ENCODE peak calls at places on chromosome 16, in four cellular contexts. One of them, this sample, is unnamed.

GRCh38 chr16:89431616-89432015 is 58.7 kb downstream of the ANKRD11 start:
- DNase-seq in endodermal cell: no peak
- DNase-seq in CD8-positive, alpha-beta memory T cell: no peak
- DNase-seq in heart right ventricle: no peak
- DNase-seq in this sample: no peak

GRCh38 chr16:12927591-12927990 is 26.2 kb downstream of the SHISA9 start:
- DNase-seq in endodermal cell: peak; percentile 48
- DNase-seq in CD8-positive, alpha-beta memory T cell: no peak
- DNase-seq in heart right ventricle: no peak
- DNase-seq in this sample: no peak

GRCh38 chr16:69397821-69398521 is 12.2 kb upstream of the TERF2 start:
- DNase-seq in endodermal cell: peak; percentile 87
- DNase-seq in CD8-positive, alpha-beta memory T cell: no peak
- DNase-seq in heart right ventricle: no peak
- DNase-seq in this sample: peak; percentile 78

GRCh38 chr16:14148569-14148968 is 77.5 kb downstream of the MRTFB start:
- DNase-seq in endodermal cell: no peak
- DNase-seq in CD8-positive, alpha-beta memory T cell: no peak
- DNase-seq in heart right ventricle: no peak
- DNase-seq in this sample: peak; percentile 58

GRCh38 chr16:1984347-1985225 is 593 bp downstream of the GFER start:
- DNase-seq in endodermal cell: peak; percentile 58
- DNase-seq in CD8-positive, alpha-beta memory T cell: peak; percentile 19
- DNase-seq in heart right ventricle: no peak
- DNase-seq in this sample: peak; percentile 42

GRCh38 chr16:13936596-13937081 is 16.7 kb downstream of the ERCC4 start:
- DNase-seq in endodermal cell: no peak
- DNase-seq in CD8-positive, alpha-beta memory T cell: no peak
- DNase-seq in heart right ventricle: no peak
- DNase-seq in this sample: peak; percentile 83

GRCh38 chr16:17499223-17499902 is 28.6 kb upstream of the XYLT1 start:
- DNase-seq in endodermal cell: no peak
- DNase-seq in CD8-positive, alpha-beta memory T cell: no peak
- DNase-seq in heart right ventricle: no peak
- DNase-seq in this sample: no peak

GRCh38 chr16:2178321-2179106 is 17.9 kb downstream of the CASKIN1 start:
- DNase-seq in endodermal cell: peak; percentile 94
- DNase-seq in CD8-positive, alpha-beta memory T cell: peak; percentile 17
- DNase-seq in heart right ventricle: no peak
- DNase-seq in this sample: peak; percentile 34

GRCh38 chr16:51638338-51639135 is 487.5 kb upstream of the SALL1 start:
- DNase-seq in endodermal cell: no peak
- DNase-seq in CD8-positive, alpha-beta memory T cell: no peak
- DNase-seq in heart right ventricle: no peak
- DNase-seq in this sample: peak; percentile 22

GRCh38 chr16:87864331-87864989 is 4.8 kb downstream of the SLC7A5 start:
- DNase-seq in endodermal cell: no peak
- DNase-seq in CD8-positive, alpha-beta memory T cell: no peak
- DNase-seq in heart right ventricle: no peak
- DNase-seq in this sample: peak; percentile 77

GRCh38 chr16:8583199-8583598 is 7.1 kb downstream of the TMEM114 start:
- DNase-seq in endodermal cell: no peak
- DNase-seq in CD8-positive, alpha-beta memory T cell: no peak
- DNase-seq in heart right ventricle: no peak
- DNase-seq in this sample: peak; percentile 36

GRCh38 chr16:81107506-81107905 is 11.3 kb upstream of the GCSH start:
- DNase-seq in endodermal cell: no peak
- DNase-seq in CD8-positive, alpha-beta memory T cell: no peak
- DNase-seq in heart right ventricle: no peak
- DNase-seq in this sample: no peak

GRCh38 chr16:46986896-46987295 is 13.4 kb upstream of the DNAJA2 start:
- DNase-seq in endodermal cell: no peak
- DNase-seq in CD8-positive, alpha-beta memory T cell: no peak
- DNase-seq in heart right ventricle: no peak
- DNase-seq in this sample: no peak

GRCh38 chr16:12529582-12529981 is 274.1 kb downstream of the CPPED1 start:
- DNase-seq in endodermal cell: no peak
- DNase-seq in CD8-positive, alpha-beta memory T cell: no peak
- DNase-seq in heart right ventricle: no peak
- DNase-seq in this sample: no peak

GRCh38 chr16:12201216-12201615 is 224.7 kb downstream of the SNX29 start:
- DNase-seq in endodermal cell: no peak
- DNase-seq in CD8-positive, alpha-beta memory T cell: no peak
- DNase-seq in heart right ventricle: no peak
- DNase-seq in this sample: no peak

GRCh38 chr16:79093554-79093967 is 507.0 kb downstream of the MAF start:
- DNase-seq in endodermal cell: no peak
- DNase-seq in CD8-positive, alpha-beta memory T cell: peak; percentile 2
- DNase-seq in heart right ventricle: no peak
- DNase-seq in this sample: no peak

GRCh38 chr16:65745-66144 is 6.7 kb downstream of the RHBDF1 start:
- DNase-seq in endodermal cell: peak; percentile 97
- DNase-seq in CD8-positive, alpha-beta memory T cell: peak; percentile 79
- DNase-seq in heart right ventricle: peak; percentile 87
- DNase-seq in this sample: peak; percentile 71

GRCh38 chr16:48117217-48118105 is 38.3 kb downstream of the ABCC12 start:
- DNase-seq in endodermal cell: peak; percentile 97
- DNase-seq in CD8-positive, alpha-beta memory T cell: peak; percentile 35
- DNase-seq in heart right ventricle: peak; percentile 53
- DNase-seq in this sample: peak; percentile 47

GRCh38 chr16:11076259-11077018 is 132.1 kb downstream of the CLEC16A start:
- DNase-seq in endodermal cell: no peak
- DNase-seq in CD8-positive, alpha-beta memory T cell: no peak
- DNase-seq in heart right ventricle: no peak
- DNase-seq in this sample: no peak

GRCh38 chr16:57600048-57600835 is 28.2 kb upstream of the ADGRG1 start:
- DNase-seq in endodermal cell: peak; percentile 94
- DNase-seq in CD8-positive, alpha-beta memory T cell: no peak
- DNase-seq in heart right ventricle: peak; percentile 52
- DNase-seq in this sample: no peak

GRCh38 chr16:28504707-28505404 is 1.8 kb downstream of the IL27 start:
- DNase-seq in endodermal cell: no peak
- DNase-seq in CD8-positive, alpha-beta memory T cell: no peak
- DNase-seq in heart right ventricle: no peak
- DNase-seq in this sample: no peak

GRCh38 chr16:17474037-17474436 is 3.3 kb upstream of the XYLT1 start:
- DNase-seq in endodermal cell: no peak
- DNase-seq in CD8-positive, alpha-beta memory T cell: no peak
- DNase-seq in heart right ventricle: no peak
- DNase-seq in this sample: no peak

GRCh38 chr16:70381604-70382342 is 35.1 kb downstream of the DDX19A start:
- DNase-seq in endodermal cell: no peak
- DNase-seq in CD8-positive, alpha-beta memory T cell: no peak
- DNase-seq in heart right ventricle: no peak
- DNase-seq in this sample: no peak

GRCh38 chr16:49513040-49513439 is 139.4 kb downstream of the C16orf78 start:
- DNase-seq in endodermal cell: peak; percentile 82
- DNase-seq in CD8-positive, alpha-beta memory T cell: no peak
- DNase-seq in heart right ventricle: no peak
- DNase-seq in this sample: no peak

GRCh38 chr16:77686385-77686784 is 35.9 kb upstream of the NUDT7 start:
- DNase-seq in endodermal cell: no peak
- DNase-seq in CD8-positive, alpha-beta memory T cell: no peak
- DNase-seq in heart right ventricle: no peak
- DNase-seq in this sample: no peak

GRCh38 chr16:1378804-1379053 is 27.0 kb downstream of the GNPTG start:
- DNase-seq in endodermal cell: no peak
- DNase-seq in CD8-positive, alpha-beta memory T cell: no peak
- DNase-seq in heart right ventricle: no peak
- DNase-seq in this sample: no peak

GRCh38 chr16:12833939-12834338 is 30.3 kb upstream of the CPPED1 start:
- DNase-seq in endodermal cell: peak; percentile 77
- DNase-seq in CD8-positive, alpha-beta memory T cell: no peak
- DNase-seq in heart right ventricle: no peak
- DNase-seq in this sample: peak; percentile 51

GRCh38 chr16:78551487-78552085 is 452.1 kb downstream of the WWOX start:
- DNase-seq in endodermal cell: peak; percentile 93
- DNase-seq in CD8-positive, alpha-beta memory T cell: no peak
- DNase-seq in heart right ventricle: no peak
- DNase-seq in this sample: no peak

GRCh38 chr16:88754912-88755744 is 29.9 kb downstream of the PIEZO1 start:
- DNase-seq in endodermal cell: peak; percentile 85
- DNase-seq in CD8-positive, alpha-beta memory T cell: no peak
- DNase-seq in heart right ventricle: no peak
- DNase-seq in this sample: peak; percentile 42

GRCh38 chr16:86680661-86681439 is 102.5 kb downstream of the FOXL1 start:
- DNase-seq in endodermal cell: no peak
- DNase-seq in CD8-positive, alpha-beta memory T cell: no peak
- DNase-seq in heart right ventricle: no peak
- DNase-seq in this sample: no peak

GRCh38 chr16:1941924-1942809 is 832 bp downstream of the MSRB1 start:
- DNase-seq in endodermal cell: peak; percentile 63
- DNase-seq in CD8-positive, alpha-beta memory T cell: no peak
- DNase-seq in heart right ventricle: no peak
- DNase-seq in this sample: peak; percentile 35

DNA sequence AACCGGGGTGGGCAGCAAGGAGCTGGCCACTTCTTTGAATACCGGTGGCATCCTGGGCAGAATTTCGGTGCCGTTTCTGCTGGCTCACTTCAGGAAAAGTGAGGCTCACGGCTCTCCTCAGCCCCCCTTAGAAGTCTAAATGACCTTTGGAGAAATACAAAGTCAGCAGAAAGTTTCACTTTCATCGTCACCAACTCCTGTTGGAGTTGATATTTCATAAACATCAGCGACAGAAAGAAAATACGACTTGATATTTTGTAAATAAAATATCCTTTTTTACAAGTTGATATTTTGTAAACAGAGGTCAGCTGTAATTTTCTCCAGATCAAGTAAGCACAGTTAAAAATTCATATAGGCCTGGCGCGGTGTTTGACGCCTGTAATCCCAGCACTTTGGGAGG is 781 bp downstream of the ZNF75A start:
- DNase-seq in endodermal cell: no peak
- DNase-seq in CD8-positive, alpha-beta memory T cell: no peak
- DNase-seq in heart right ventricle: no peak
- DNase-seq in this sample: no peak
- H3K27ac ChIP-seq in endodermal cell: no peak overlapping the region
- H3K27ac ChIP-seq in CD8-positive, alpha-beta memory T cell: no peak overlapping the region
- H3K27ac ChIP-seq in heart right ventricle: peak overlapping the region; percentile 92
- H3K27ac ChIP-seq in this sample: peak overlapping the region; percentile 91

GRCh38 chr16:30771726-30772125 is 9.6 kb downstream of the RNF40 start:
- DNase-seq in endodermal cell: no peak
- DNase-seq in CD8-positive, alpha-beta memory T cell: no peak
- DNase-seq in heart right ventricle: no peak
- DNase-seq in this sample: no peak
- H3K4me1 ChIP-seq in endodermal cell: no peaks in the 10 kb centered on the region
- H3K4me1 ChIP-seq in CD8-positive, alpha-beta memory T cell: peaks cover 14% of the 10 kb centered on the region
- H3K4me1 ChIP-seq in heart right ventricle: peaks cover 11% of the 10 kb centered on the region
- H3K4me1 ChIP-seq in this sample: peaks cover 4% of the 10 kb centered on the region

DNA sequence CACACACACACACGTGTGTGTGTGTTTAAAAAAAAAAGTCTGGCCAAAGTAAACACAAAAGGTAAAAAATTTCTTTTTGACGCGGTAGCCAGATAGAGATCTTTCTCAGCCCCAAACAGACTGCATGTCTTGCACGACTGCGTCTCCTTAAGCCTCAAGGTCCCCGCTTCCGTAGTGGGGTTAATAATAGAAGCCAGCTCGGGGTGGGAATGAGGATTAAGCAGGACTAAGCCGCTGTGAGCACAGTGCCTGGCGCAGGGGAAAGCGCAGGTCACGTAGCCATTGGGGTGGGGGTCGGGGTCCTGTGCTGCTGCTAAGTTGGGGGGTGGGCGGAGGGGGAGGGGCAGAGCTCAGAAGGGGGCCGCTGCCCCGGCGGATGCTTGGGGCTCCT is 536 bp downstream of the GGA2 start:
- DNase-seq in endodermal cell: peak; percentile 66
- DNase-seq in CD8-positive, alpha-beta memory T cell: peak; percentile 36
- DNase-seq in heart right ventricle: peak; percentile 17
- DNase-seq in this sample: peak; percentile 33
- H3K27ac ChIP-seq in endodermal cell: peak overlapping the region; percentile 49
- H3K27ac ChIP-seq in CD8-positive, alpha-beta memory T cell: peak overlapping the region; percentile 66
- H3K27ac ChIP-seq in heart right ventricle: peak overlapping the region; percentile 86
- H3K27ac ChIP-seq in this sample: peak overlapping the region; percentile 48

GRCh38 chr16:85206472-85207356 is 94.4 kb upstream of the CIBAR2 start:
- DNase-seq in endodermal cell: peak; percentile 71
- DNase-seq in CD8-positive, alpha-beta memory T cell: no peak
- DNase-seq in heart right ventricle: peak; percentile 84
- DNase-seq in this sample: peak; percentile 56

GRCh38 chr16:85205747-85206471 is 93.6 kb upstream of the CIBAR2 start:
- DNase-seq in endodermal cell: no peak
- DNase-seq in CD8-positive, alpha-beta memory T cell: no peak
- DNase-seq in heart right ventricle: no peak
- DNase-seq in this sample: peak; percentile 73

GRCh38 chr16:85208181-85208580 is 95.9 kb upstream of the CIBAR2 start:
- DNase-seq in endodermal cell: no peak
- DNase-seq in CD8-positive, alpha-beta memory T cell: no peak
- DNase-seq in heart right ventricle: no peak
- DNase-seq in this sample: no peak

GRCh38 chr16:85208643-85209520 is 96.6 kb upstream of the CIBAR2 start:
- DNase-seq in endodermal cell: no peak
- DNase-seq in CD8-positive, alpha-beta memory T cell: no peak
- DNase-seq in heart right ventricle: no peak
- DNase-seq in this sample: no peak

GRCh38 chr16:85207357-85207921 is 95.2 kb upstream of the CIBAR2 start:
- DNase-seq in endodermal cell: no peak
- DNase-seq in CD8-positive, alpha-beta memory T cell: no peak
- DNase-seq in heart right ventricle: no peak
- DNase-seq in this sample: peak; percentile 77
- H3K4me1 ChIP-seq in endodermal cell: peaks cover 2% of the 10 kb centered on the region
- H3K4me1 ChIP-seq in CD8-positive, alpha-beta memory T cell: no peaks in the 10 kb centered on the region
- H3K4me1 ChIP-seq in heart right ventricle: peaks cover 21% of the 10 kb centered on the region
- H3K4me1 ChIP-seq in this sample: peaks cover 55% of the 10 kb centered on the region

GRCh38 chr16:66901626-66902025 is 17.1 kb downstream of the CDH16 start:
- DNase-seq in endodermal cell: no peak
- DNase-seq in CD8-positive, alpha-beta memory T cell: no peak
- DNase-seq in heart right ventricle: no peak
- DNase-seq in this sample: no peak
- H3K27ac ChIP-seq in endodermal cell: no peak overlapping the region
- H3K27ac ChIP-seq in CD8-positive, alpha-beta memory T cell: no peak overlapping the region
- H3K27ac ChIP-seq in heart right ventricle: peak overlapping the region; percentile 95
- H3K27ac ChIP-seq in this sample: no peak overlapping the region

GRCh38 chr16:29812754-29813643 is 1.0 kb downstream of the PRRT2 start:
- DNase-seq in endodermal cell: no peak
- DNase-seq in CD8-positive, alpha-beta memory T cell: no peak
- DNase-seq in heart right ventricle: no peak
- DNase-seq in this sample: no peak

GRCh38 chr16:29814592-29814991 is 1.4 kb upstream of the PAGR1 start:
- DNase-seq in endodermal cell: no peak
- DNase-seq in CD8-positive, alpha-beta memory T cell: no peak
- DNase-seq in heart right ventricle: no peak
- DNase-seq in this sample: no peak

GRCh38 chr16:29815032-29815721 is 775 bp upstream of the PAGR1 start:
- DNase-seq in endodermal cell: peak; percentile 64
- DNase-seq in CD8-positive, alpha-beta memory T cell: no peak
- DNase-seq in heart right ventricle: no peak
- DNase-seq in this sample: no peak

GRCh38 chr16:29811896-29812665 is at the start of gene PRRT2:
- DNase-seq in endodermal cell: peak; percentile 87
- DNase-seq in CD8-positive, alpha-beta memory T cell: peak; percentile 41
- DNase-seq in heart right ventricle: peak; percentile 77
- DNase-seq in this sample: peak; percentile 64

GRCh38 chr16:29813644-29814562 is 1.9 kb downstream of the PRRT2 start:
- DNase-seq in endodermal cell: no peak
- DNase-seq in CD8-positive, alpha-beta memory T cell: no peak
- DNase-seq in heart right ventricle: no peak
- DNase-seq in this sample: no peak
- H3K4me1 ChIP-seq in endodermal cell: peaks cover 14% of the 10 kb centered on the region
- H3K4me1 ChIP-seq in CD8-positive, alpha-beta memory T cell: peaks cover 60% of the 10 kb centered on the region
- H3K4me1 ChIP-seq in heart right ventricle: peaks cover 23% of the 10 kb centered on the region
- H3K4me1 ChIP-seq in this sample: peaks cover 43% of the 10 kb centered on the region

This sample was measured in fibroblast of lung.